ENCODE peak calls at places on chromosomes 6 and 20, in four cellular contexts. Q is mesendoderm, V is H1, P is IMR-90. J is an unnamed sample.

GRCh38 chr6:43771210-43771857 is 1.3 kb downstream of the VEGFA start:
- DNase-seq in Q (peak; percentile 57), V (peak; percentile 66), P (peak; percentile 45), J (no peak)

GRCh38 chr6:140079328-140079727 is 704.9 kb upstream of the CITED2 start:
- DNase-seq in Q (peak; percentile 6), V (no peak), P (peak; percentile 71), J (no peak)

GRCh38 chr6:142047934-142048592 is 84.7 kb upstream of the GJE1 start:
- DNase-seq in Q (no peak), V (no peak), P (no peak), J (no peak)

GRCh38 chr20:62825994-62826645 is 9.3 kb downstream of the COL9A3 start:
- DNase-seq in Q (no peak), V (no peak), P (no peak), J (no peak)

GRCh38 chr20:18428490-18429173 is 38.2 kb downstream of the DZANK1 start:
- DNase-seq in Q (no peak), V (no peak), P (peak; percentile 16), J (no peak)

GRCh38 chr20:48818481-48818987 is 9.3 kb downstream of the PREX1 start:
- DNase-seq in Q (no peak), V (no peak), P (no peak), J (no peak)

GRCh38 chr6:6713660-6714446 is 125.3 kb downstream of the LY86 start:
- DNase-seq in Q (no peak), V (no peak), P (peak; percentile 52), J (no peak)

GRCh38 chr6:28789553-28790083 is 134.2 kb downstream of the TRIM27 start:
- DNase-seq in Q (peak; percentile 80), V (peak; percentile 83), P (peak; percentile 68), J (peak; percentile 67)

GRCh38 chr20:63977392-63978276 is 1.8 kb downstream of the SAMD10 start:
- DNase-seq in Q (no peak), V (no peak), P (peak; percentile 88), J (peak; percentile 28)

GRCh38 chr20:25288291-25289181 is 40.7 kb downstream of the PYGB start:
- DNase-seq in Q (no peak), V (no peak), P (no peak), J (no peak)

GRCh38 chr20:59724457-59725366 is 120.4 kb downstream of the PHACTR3 start:
- DNase-seq in Q (no peak), V (no peak), P (no peak), J (no peak)

GRCh38 chr6:40489798-40490197 is 97.4 kb downstream of the LRFN2 start:
- DNase-seq in Q (no peak), V (no peak), P (no peak), J (no peak)

GRCh38 chr20:18523066-18523465 is 15.3 kb downstream of the SEC23B start:
- DNase-seq in Q (no peak), V (no peak), P (no peak), J (no peak)

GRCh38 chr6:30322527-30323501 is 3.9 kb upstream of the TRIM39 start:
- DNase-seq in Q (peak; percentile 29), V (no peak), P (peak; percentile 80), J (no peak)

GRCh38 chr6:5096482-5096881 is 11.3 kb downstream of the PPP1R3G start:
- DNase-seq in Q (no peak), V (no peak), P (no peak), J (no peak)

GRCh38 chr6:25130518-25130917 is 148.7 kb upstream of the CARMIL1 start:
- DNase-seq in Q (no peak), V (no peak), P (no peak), J (no peak)

GRCh38 chr6:149025061-149025460 is 278.2 kb downstream of the UST start:
- DNase-seq in Q (no peak), V (no peak), P (no peak), J (no peak)

GRCh38 chr20:13960525-13960924 is 29.9 kb downstream of the SEL1L2 start:
- DNase-seq in Q (no peak), V (no peak), P (no peak), J (no peak)

GRCh38 chr6:31299511-31299910 is 27.6 kb upstream of the HLA-C start:
- DNase-seq in Q (no peak), V (no peak), P (no peak), J (no peak)

GRCh38 chr20:47586648-47587306 is 85.1 kb downstream of the NCOA3 start:
- DNase-seq in Q (peak; percentile 35), V (no peak), P (peak; percentile 57), J (no peak)

GRCh38 chr6:165456327-165456726 is 146.9 kb upstream of the C6orf118 start:
- DNase-seq in Q (no peak), V (no peak), P (peak; percentile 29), J (no peak)

GRCh38 chr6:70241031-70241430 is 61.9 kb downstream of the COL9A1 start:
- DNase-seq in Q (no peak), V (no peak), P (no peak), J (no peak)

GRCh38 chr20:60361761-60362410 is 403.7 kb downstream of the CDH26 start:
- DNase-seq in Q (peak; percentile 62), V (no peak), P (no peak), J (no peak)

GRCh38 chr6:138310294-138310693 is 67.4 kb upstream of the SMIM28 start:
- DNase-seq in Q (no peak), V (no peak), P (no peak), J (no peak)

GRCh38 chr20:47490795-47491194 is 10.9 kb upstream of the NCOA3 start:
- DNase-seq in Q (no peak), V (no peak), P (no peak), J (no peak)

GRCh38 chr6:118565317-118565960 is 17.3 kb downstream of the PLN start:
- DNase-seq in Q (peak; percentile 74), V (no peak), P (peak; percentile 33), J (no peak)

GRCh38 chr20:58818585-58819285 is 32.0 kb downstream of the GNAS-AS1 start:
- DNase-seq in Q (no peak), V (no peak), P (peak; percentile 89), J (no peak)

GRCh38 chr20:10209091-10209490 is 9.5 kb upstream of the SNAP25 start:
- DNase-seq in Q (no peak), V (no peak), P (peak; percentile 73), J (no peak)

DNA sequence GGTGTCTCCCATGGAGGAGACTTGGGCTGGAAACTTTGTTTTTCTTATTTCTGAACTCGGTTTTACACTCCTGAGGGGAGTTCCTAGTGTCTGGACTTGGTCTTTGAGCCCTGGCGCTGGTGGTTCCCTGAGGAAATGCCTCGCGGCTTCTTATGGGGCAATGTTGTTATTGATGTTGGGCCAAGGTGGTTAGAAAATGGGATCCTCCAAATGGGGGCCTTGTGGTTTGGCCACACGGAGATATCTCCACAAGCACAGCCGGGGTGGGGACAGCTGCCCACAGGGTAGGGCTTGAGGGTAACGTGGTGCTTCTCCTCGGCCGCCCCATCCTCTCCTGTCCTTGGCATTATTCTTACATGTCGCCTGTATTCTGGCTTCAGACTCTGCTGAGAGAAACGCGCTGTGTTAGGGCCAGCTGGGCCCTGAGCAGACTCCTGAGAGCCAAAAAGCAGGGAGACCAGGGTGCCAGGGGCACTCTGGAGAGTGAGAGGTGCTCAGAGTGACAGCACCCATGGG is 137.0 kb downstream of the FOXO3 start:
- DNase-seq in Q (no peak), V (no peak), P (no peak), J (no peak)
- H3K18ac ChIP-seq in Q (no peak overlapping the region), V (no peak overlapping the region), P (no peak overlapping the region), J (no peak overlapping the region)

DNA sequence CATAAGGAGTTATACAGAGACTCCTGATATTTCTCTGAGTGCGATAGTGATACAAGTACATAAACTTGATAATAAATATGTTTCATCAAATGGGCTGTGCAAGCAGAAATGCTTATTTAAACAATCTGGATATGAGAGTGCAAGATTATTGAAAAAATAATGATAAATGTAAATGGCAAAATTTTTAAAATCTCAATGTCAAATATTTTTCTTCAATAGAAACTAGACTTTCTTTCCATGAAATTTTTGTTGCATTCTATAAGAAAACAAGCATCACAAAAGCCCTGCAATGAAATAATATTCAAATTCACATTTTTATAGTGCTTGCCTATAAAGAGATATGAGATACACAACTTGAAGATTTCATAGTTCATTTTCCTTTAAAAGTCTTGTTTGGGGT is 2.7 kb downstream of the PACRG start:
- DNase-seq in Q (no peak), V (no peak), P (no peak), J (no peak)
- H4K5ac ChIP-seq in Q (no peak overlapping the region), V (no peak overlapping the region), P (no peak overlapping the region), J (no peak overlapping the region)

GRCh38 chr20:2293971-2294370 is 1.8 kb upstream of the TGM3 start:
- DNase-seq in Q (no peak), V (no peak), P (no peak), J (no peak)

GRCh38 chr20:2295286-2295685 is 515 bp upstream of the TGM3 start:
- DNase-seq in Q (no peak), V (no peak), P (no peak), J (no peak)

GRCh38 chr20:2296545-2297351 is 947 bp downstream of the TGM3 start:
- DNase-seq in Q (peak; percentile 30), V (no peak), P (no peak), J (no peak)

GRCh38 chr20:2297352-2297717 is 1.5 kb downstream of the TGM3 start:
- DNase-seq in Q (peak; percentile 53), V (no peak), P (no peak), J (no peak)

DNA sequence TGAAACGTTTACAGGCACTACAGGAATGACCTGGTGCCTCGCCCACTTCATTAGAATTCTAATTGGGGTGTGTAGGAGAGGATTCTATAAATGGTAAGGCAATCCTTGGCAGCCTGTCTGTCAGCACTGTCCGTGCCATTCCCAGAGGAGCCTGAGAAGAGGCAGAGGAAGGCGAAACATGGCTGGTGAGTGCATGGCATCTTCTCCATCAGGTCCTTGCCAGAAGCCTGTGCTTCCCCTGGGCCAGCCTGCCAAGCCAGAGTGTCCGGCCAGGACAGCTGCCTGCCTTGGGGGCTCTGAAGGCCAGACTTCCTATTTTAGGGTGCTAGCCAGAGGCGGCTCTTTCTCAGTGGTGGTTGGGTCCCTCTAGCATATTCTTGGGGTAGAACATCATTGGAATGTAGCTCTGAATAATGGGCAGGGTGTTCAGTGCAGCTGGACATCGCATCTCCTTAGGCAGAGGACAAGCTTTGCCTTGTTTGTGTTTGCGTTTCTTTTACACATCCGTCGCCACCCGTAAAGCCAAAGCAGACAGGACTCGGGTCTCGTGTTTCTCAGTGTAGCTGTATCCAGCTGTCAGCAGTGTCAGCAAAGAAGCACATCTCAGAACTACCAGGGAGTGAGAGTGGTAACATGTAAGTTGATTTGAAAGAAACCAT is at the start of gene TGM3:
- DNase-seq in Q (no peak), V (no peak), P (no peak), J (no peak)
- H3K18ac ChIP-seq in Q (no peak within 1 kb of the TSS), V (peak within 1 kb of the TSS; percentile 68), P (no peak within 1 kb of the TSS), J (no peak within 1 kb of the TSS)

GRCh38 chr6:84739866-84740208 is 24.6 kb downstream of the TBX18 start:
- DNase-seq in Q (no peak), V (no peak), P (no peak), J (no peak)
- H4K5ac ChIP-seq in Q (no peak overlapping the region), V (no peak overlapping the region), P (no peak overlapping the region), J (no peak overlapping the region)

J was measured in H9.